ENCODE peak calls at places on chromosomes 3 and 15, in five cellular contexts. O is dorsolateral prefrontal cortex, A is fibroblast of mammary gland, F is cardiac fibroblast, T is heart right ventricle. M is an unnamed sample.

GRCh38 chr3:141286856-141287255 is 55.2 kb downstream of the PXYLP1 start:
- DNase-seq in A (no peak), F (no peak), O (no peak), T (no peak), M (no peak)

GRCh38 chr15:67892559-67893377 is 52.9 kb upstream of the RNU6-1 start:
- DNase-seq in O (no peak), F (peak), T (no peak), A (no peak), M (no peak)

GRCh38 chr3:13069495-13069894 is 3.7 kb downstream of the IQSEC1 start:
- DNase-seq in A (no peak), F (no peak), T (no peak), O (no peak), M (no peak)

GRCh38 chr15:34708422-34708821 is 46.4 kb downstream of the GJD2 start:
- DNase-seq in F (peak), T (no peak), A (peak), O (no peak), M (no peak)

GRCh38 chr3:13022348-13023250 is 50.6 kb downstream of the IQSEC1 start:
- DNase-seq in F (peak), A (peak), T (peak), O (peak), M (peak)

GRCh38 chr3:46865034-46865507 is 1.8 kb upstream of the MYL3 start:
- DNase-seq in T (no peak), O (no peak), A (peak), F (peak), M (no peak)

GRCh38 chr15:52734329-52734728 is 55.1 kb upstream of the ATOSA start:
- DNase-seq in O (no peak), T (no peak), F (peak), A (no peak), M (no peak)

GRCh38 chr3:19945405-19946290 is 1.2 kb upstream of the RAB5A start:
- DNase-seq in A (peak), F (peak), O (no peak), T (no peak), M (no peak)

GRCh38 chr3:37751967-37752660 is 109.6 kb upstream of the CTDSPL start:
- DNase-seq in A (no peak), O (no peak), T (no peak), F (no peak), M (no peak)

GRCh38 chr3:171956372-171957104 is 82.8 kb upstream of the FNDC3B start:
- DNase-seq in O (no peak), A (no peak), T (no peak), F (no peak), M (no peak)

GRCh38 chr3:194364652-194365434 is 4.7 kb downstream of the LRRC15 start:
- DNase-seq in T (peak), F (peak), A (peak), O (no peak), M (peak)

GRCh38 chr15:99842071-99842470 is 108.8 kb upstream of the LYSMD4 start:
- DNase-seq in F (no peak), T (no peak), O (no peak), A (no peak), M (no peak)

GRCh38 chr3:147301781-147302180 is 104.6 kb downstream of the ZIC4 start:
- DNase-seq in O (no peak), F (no peak), A (no peak), T (no peak), M (no peak)

GRCh38 chr3:22835041-22835440 is 368.1 kb upstream of the UBE2E2 start:
- DNase-seq in T (no peak), O (no peak), A (peak), F (no peak), M (no peak)

GRCh38 chr15:98888839-98889479 is 118.6 kb downstream of the PGPEP1L start:
- DNase-seq in A (peak), F (peak), O (no peak), T (no peak), M (no peak)

GRCh38 chr3:14587733-14588360 is 47.7 kb upstream of the GRIP2 start:
- DNase-seq in T (no peak), A (peak), F (peak), O (no peak), M (no peak)

GRCh38 chr3:8457039-8457438 is 44.6 kb upstream of the LMCD1 start:
- DNase-seq in T (no peak), O (no peak), A (peak), F (peak), M (no peak)

GRCh38 chr3:132871956-132872355 is 149.7 kb upstream of the NPHP3 start:
- DNase-seq in A (no peak), O (no peak), T (no peak), F (no peak), M (no peak)

GRCh38 chr3:10941972-10942371 is 50.6 kb upstream of the SLC6A1 start:
- DNase-seq in T (no peak), A (peak), F (no peak), O (peak), M (no peak)

GRCh38 chr3:36992806-36993325 is at the start of gene EPM2AIP1:
- DNase-seq in F (no peak), A (no peak), T (no peak), O (peak), M (no peak)

GRCh38 chr15:100525894-100526512 is 2.7 kb downstream of the CERS3 start:
- DNase-seq in F (peak), A (no peak), T (peak), O (peak), M (no peak)

GRCh38 chr15:73368301-73369072 is at the start of gene HCN4:
- DNase-seq in O (no peak), F (no peak), A (no peak), T (no peak), M (no peak)

GRCh38 chr3:53238881-53239280 is 16.9 kb downstream of the TKT start:
- DNase-seq in A (no peak), T (no peak), F (no peak), O (no peak), M (no peak)

DNA sequence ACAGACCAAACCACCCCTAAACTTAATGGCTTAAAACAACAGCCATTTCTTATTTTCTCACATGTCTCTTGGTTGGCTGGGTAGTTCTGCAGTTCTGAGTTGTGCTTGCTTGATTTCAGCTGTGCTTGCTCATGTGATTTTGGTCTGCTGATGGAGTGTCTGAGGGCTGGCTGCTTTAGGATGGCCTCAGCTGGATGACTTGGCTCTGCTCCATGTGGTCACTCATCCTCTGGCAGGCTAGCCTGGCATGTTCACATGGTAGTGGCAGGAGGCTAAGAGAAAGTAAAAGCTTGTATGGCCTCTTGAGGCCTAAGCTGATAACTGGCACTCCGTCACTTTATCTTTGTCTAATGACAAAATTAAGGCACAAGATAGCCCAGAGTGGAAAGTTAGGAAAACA is 4.1 kb downstream of the SV2B start:
- DNase-seq in A (no peak), F (no peak), O (peak), T (peak), M (no peak)
- TF ChIP-seq CTCF in A (no peak), F (no peak), O (no peak), T (no peak), M (no peak)

DNA sequence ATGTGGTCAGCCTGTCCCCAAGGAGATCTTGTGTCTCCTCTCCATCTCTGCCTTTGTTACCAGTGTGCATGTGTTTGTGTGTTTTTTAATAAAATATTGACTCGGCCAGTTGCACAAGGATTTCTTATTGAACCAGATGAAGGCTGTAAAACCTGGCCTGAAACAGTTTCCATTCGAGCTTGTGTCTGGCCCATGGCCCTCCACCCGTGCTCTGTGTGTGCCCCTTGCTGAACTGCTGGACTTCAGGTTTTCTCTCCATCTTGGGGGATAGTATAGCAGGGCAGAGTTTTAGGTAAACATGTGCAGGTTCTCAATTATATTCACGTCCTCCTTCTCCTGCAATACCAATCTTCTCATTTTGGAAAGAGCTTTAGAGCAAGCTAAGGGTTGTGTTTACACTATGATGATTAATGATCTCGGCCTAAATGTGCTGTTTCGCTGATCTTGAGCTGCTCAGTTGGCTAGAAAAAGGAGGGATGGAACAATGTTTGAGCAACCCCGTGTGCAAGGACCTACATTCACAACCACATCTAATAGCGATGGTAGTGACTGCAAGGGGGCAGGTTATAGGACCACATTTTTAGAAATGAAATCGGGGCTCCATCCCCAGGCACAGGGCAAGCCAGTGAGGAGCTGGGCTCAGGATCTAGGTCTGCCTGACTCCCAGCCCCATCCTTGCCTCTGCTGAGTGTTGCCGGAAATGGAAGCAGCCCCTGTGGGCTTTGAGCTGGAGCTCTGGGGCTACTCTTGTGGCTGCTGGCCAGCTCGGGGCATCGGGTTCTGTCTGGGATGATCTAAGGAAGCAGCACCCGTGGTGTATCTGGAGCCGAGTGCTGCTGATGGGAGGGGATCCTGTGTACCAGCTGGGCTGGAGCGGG is 47.7 kb downstream of the CMTM6 start:
- DNase-seq in O (no peak), T (no peak), A (no peak), F (no peak), M (no peak)
- H3K4me3 ChIP-seq in O (no peak), T (no peak), A (no peak), F (no peak), M (no peak)

GRCh38 chr15:46280753-46281521 is 646.1 kb downstream of the SQOR start:
- DNase-seq in F (no peak), T (no peak), A (no peak), O (no peak), M (no peak)
- TF ChIP-seq CTCF in F (no peak), T (peak), A (no peak), O (peak), M (no peak)

GRCh38 chr3:62622553-62623174 is 249.3 kb upstream of the FEZF2 start:
- DNase-seq in T (no peak), F (peak), O (no peak), A (peak), M (no peak)

GRCh38 chr3:62615258-62615840 is 242.0 kb upstream of the FEZF2 start:
- DNase-seq in O (no peak), F (no peak), T (no peak), A (peak), M (no peak)

GRCh38 chr3:62625278-62625677 is 249.9 kb downstream of the CADPS start:
- DNase-seq in O (no peak), F (no peak), T (no peak), A (no peak), M (no peak)

DNA sequence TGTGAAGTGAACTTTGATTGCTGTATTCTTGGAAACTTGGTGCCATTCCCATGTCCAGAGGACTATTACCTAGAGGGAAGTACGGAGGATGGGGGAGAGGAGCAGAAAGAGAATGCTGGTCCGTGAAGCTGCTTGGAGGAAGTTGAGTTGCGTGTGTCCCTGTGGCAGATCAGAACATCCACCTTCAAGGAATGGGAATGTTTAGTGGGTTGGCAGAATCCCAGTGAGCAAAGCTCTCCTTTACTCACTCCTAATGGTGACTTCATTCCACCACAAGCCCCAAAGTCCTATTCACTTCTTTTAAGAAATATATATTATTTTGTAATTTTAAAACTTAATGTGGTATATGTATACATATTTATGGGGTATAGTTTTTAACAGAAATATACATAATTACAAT is 247.8 kb upstream of the FEZF2 start:
- DNase-seq in O (no peak), F (no peak), T (no peak), A (peak), M (no peak)
- H3K4me3 ChIP-seq in O (no peak), F (no peak), T (no peak), A (no peak), M (no peak)

GRCh38 chr15:95850837-95851236 is 479.7 kb upstream of the NR2F2 start:
- DNase-seq in O (no peak), A (no peak), F (no peak), T (no peak), M (no peak)
- TF ChIP-seq CTCF in O (no peak), A (no peak), F (no peak), T (no peak), M (no peak)

GRCh38 chr3:122987726-122988319 is 39.7 kb downstream of the SEMA5B start:
- DNase-seq in F (no peak), A (no peak), T (no peak), O (no peak), M (no peak)

GRCh38 chr3:122985539-122985938 is 42.0 kb downstream of the SEMA5B start:
- DNase-seq in F (no peak), A (no peak), T (no peak), O (no peak), M (no peak)

GRCh38 chr3:122988507-122988906 is 39.1 kb downstream of the SEMA5B start:
- DNase-seq in F (no peak), T (no peak), A (no peak), O (no peak), M (no peak)

GRCh38 chr3:122987231-122987630 is 40.3 kb downstream of the SEMA5B start:
- DNase-seq in T (no peak), F (no peak), A (no peak), O (no peak), M (no peak)

DNA sequence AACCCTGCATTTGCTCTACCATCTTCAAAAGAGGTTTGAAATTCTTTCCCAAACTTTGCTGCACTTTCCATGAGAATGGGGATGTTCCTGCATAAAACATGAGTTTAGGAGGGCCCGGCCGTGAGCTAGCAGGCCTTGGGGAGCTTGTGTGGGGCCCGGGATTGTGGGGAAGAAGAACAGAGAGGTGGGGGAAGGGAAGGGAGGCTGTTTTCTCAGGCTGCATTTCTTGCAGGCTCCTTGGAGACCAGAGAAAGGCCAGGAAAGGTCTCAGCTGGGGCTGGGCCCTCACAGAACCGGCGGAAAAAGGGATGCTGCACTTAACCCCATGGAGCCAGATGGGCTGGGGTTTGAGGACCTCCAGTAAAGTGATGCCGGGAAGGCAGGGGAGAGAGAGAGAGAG is 40.8 kb downstream of the SEMA5B start:
- DNase-seq in A (no peak), O (no peak), T (no peak), F (no peak), M (no peak)
- H3K4me3 ChIP-seq in A (no peak), O (no peak), T (no peak), F (no peak), M (no peak)

DNA sequence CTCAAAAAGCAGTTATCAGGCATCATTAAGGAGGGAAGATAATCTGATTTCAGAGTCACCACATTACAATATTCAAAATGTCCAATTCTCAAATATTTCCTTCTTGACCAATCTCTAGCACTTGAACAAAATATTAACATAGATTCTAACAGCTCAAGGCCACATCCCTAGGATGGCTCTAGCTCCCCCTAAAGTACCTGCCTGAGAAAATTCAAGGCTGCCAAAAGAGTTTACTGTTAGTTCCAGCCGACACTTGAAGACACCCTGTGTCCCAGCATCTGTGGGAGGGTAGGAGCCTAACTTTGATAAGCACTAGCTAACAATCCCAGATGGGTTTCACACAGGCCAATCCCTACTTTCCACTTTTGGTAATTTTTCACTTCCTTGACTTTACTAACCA is 10.4 kb downstream of the NSMCE3 start:
- DNase-seq in A (no peak), F (no peak), T (no peak), O (no peak), M (no peak)
- TF ChIP-seq CTCF in A (no peak), F (no peak), T (no peak), O (no peak), M (no peak)

GRCh38 chr15:78620839-78621421 is at the start of gene CHRNA3:
- DNase-seq in T (no peak), A (no peak), O (no peak), F (no peak), M (no peak)
- H3K4me3 ChIP-seq in T (peak), A (no peak), O (peak), F (no peak), M (no peak)

GRCh38 chr3:4270726-4271125 is 32.4 kb upstream of the SETMAR start:
- DNase-seq in F (no peak), O (no peak), T (no peak), A (no peak), M (no peak)

DNA sequence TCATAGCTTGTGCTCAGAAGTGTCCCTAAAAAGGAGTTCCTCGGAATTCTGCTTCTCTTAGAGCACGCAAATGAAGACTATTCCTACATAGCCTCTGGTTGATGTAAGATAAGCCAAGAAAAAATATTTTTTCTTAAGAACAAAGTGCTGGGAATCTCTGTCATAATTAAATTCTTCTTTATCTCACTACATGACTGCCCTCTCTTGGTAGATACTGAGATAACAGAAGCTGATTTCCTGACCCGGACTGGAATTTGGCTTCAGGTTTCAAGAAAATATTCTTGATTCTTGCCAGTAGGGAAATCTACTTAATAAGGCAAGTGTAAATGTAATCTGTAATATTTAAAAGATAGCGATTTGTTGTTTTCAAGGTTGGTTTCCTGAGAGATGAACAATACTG is 31.3 kb upstream of the SETMAR start:
- DNase-seq in A (peak), T (no peak), O (no peak), F (peak), M (no peak)
- TF ChIP-seq CTCF in A (peak), T (peak), O (peak), F (peak), M (peak)